ENCODE peak calls at places on chromosome 3, in four cellular contexts. U, D, Q and H are unnamed samples.
A peak's percentile ranks its signal among the peaks of the same experiment; 100 is the strongest.

GRCh38 chr3:53776494-53777101 is 69.6 kb downstream of the CHDH start:
- DNase-seq in D (no peak), U (no peak), Q (no peak), H (no peak)

GRCh38 chr3:196202516-196202970 is 8.7 kb downstream of the ZDHHC19 start:
- DNase-seq in U (no peak), D (no peak), Q (peak; percentile 63), H (peak; percentile 33)

GRCh38 chr3:113234028-113234427 is 22.7 kb downstream of the BOC start:
- DNase-seq in U (no peak), D (no peak), Q (no peak), H (no peak)

GRCh38 chr3:64437126-64437525 is 211.9 kb upstream of the PRICKLE2 start:
- DNase-seq in D (no peak), Q (no peak), U (no peak), H (no peak)

GRCh38 chr3:187507266-187507665 is 139.1 kb downstream of the RTP4 start:
- DNase-seq in U (no peak), D (no peak), Q (no peak), H (no peak)

GRCh38 chr3:71254251-71254650 is 329.3 kb downstream of the FOXP1 start:
- DNase-seq in Q (no peak), U (no peak), D (no peak), H (no peak)

GRCh38 chr3:192817053-192817452 is 89.7 kb upstream of the FGF12 start:
- DNase-seq in U (no peak), D (no peak), Q (no peak), H (no peak)

GRCh38 chr3:124107074-124107473 is 115.2 kb upstream of the ROPN1 start:
- DNase-seq in D (no peak), Q (no peak), U (no peak), H (no peak)

GRCh38 chr3:48042071-48042760 is 26.0 kb upstream of the MAP4 start:
- DNase-seq in U (no peak), Q (no peak), D (no peak), H (no peak)

GRCh38 chr3:57335273-57335938 is 42.9 kb upstream of the ASB14 start:
- DNase-seq in U (no peak), Q (no peak), D (no peak), H (no peak)

GRCh38 chr3:64019271-64019670 is 4.0 kb downstream of the PSMD6 start:
- DNase-seq in U (no peak), Q (no peak), D (no peak), H (no peak)

DNA sequence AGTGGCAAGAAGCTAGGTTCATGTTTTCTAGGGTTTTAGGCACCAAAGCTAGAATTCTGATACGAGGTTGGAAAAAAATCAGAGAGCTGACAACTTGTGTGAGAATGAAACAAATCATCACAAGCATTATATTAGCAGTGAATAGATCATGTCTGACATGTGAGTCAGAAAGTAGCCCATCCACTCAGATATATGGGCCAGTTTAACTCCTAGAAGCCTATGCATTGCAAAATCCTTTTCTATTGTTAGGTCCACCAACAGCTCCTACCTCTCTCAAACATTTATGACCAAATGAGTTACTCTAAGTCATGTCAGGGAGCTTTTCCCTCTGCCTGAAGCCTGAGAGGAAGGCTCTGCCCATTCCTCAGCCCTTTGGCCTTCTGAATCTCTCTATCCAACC is 44.0 kb downstream of the KBTBD12 start:
- DNase-seq in D (no peak), Q (no peak), U (no peak), H (no peak)
- H3K4me1 ChIP-seq in D (peaks cover 7% of the 10 kb centered on the region), Q (peaks cover 37% of the 10 kb centered on the region), U (no peaks in the 10 kb centered on the region), H (no peaks in the 10 kb centered on the region)

GRCh38 chr3:18440053-18440768 is 15.1 kb upstream of the SATB1 start:
- DNase-seq in U (no peak), Q (no peak), D (no peak), H (no peak)
- H3K4me1 ChIP-seq in U (peaks cover 36% of the 10 kb centered on the region), Q (peaks cover 5% of the 10 kb centered on the region), D (peaks cover 6% of the 10 kb centered on the region), H (no peaks in the 10 kb centered on the region)

GRCh38 chr3:134356411-134357040 is 17.7 kb downstream of the AMOTL2 start:
- DNase-seq in U (no peak), Q (peak; percentile 22), D (no peak), H (peak; percentile 10)

GRCh38 chr3:134354612-134355275 is 19.5 kb downstream of the AMOTL2 start:
- DNase-seq in D (no peak), Q (peak; percentile 27), U (no peak), H (no peak)

GRCh38 chr3:134353831-134354611 is 20.2 kb downstream of the AMOTL2 start:
- DNase-seq in U (no peak), D (no peak), Q (peak; percentile 46), H (no peak)

GRCh38 chr3:134357261-134357913 is 16.9 kb downstream of the AMOTL2 start:
- DNase-seq in Q (peak; percentile 35), U (no peak), D (no peak), H (no peak)

DNA sequence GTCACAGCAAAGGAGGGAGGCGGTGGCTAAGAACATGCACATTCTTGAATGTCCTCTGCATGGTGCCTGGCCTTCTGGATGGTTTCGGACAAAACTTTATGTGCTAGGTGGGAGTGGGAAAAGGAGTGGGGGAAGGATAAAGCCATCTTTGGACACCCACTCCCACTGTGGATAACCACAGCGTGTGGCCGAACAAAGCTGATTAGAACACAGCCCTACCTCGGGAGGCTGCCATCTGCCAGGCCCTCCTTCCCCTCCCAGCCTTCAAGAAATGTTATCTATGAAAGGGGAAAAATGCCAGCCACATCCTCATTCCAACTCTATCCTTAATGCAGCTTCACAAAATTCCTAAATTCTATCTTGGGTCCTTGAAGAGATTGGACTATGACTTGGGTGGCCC is 18.8 kb downstream of the AMOTL2 start:
- DNase-seq in Q (peak; percentile 32), D (no peak), U (no peak), H (no peak)
- H3K4me1 ChIP-seq in Q (peaks cover 93% of the 10 kb centered on the region), D (peaks cover 52% of the 10 kb centered on the region), U (no peaks in the 10 kb centered on the region), H (peaks cover 82% of the 10 kb centered on the region)

GRCh38 chr3:52277071-52277964 is 1.1 kb downstream of the WDR82 start:
- DNase-seq in U (peak; percentile 72), D (no peak), Q (peak; percentile 91), H (peak; percentile 60)

GRCh38 chr3:52277972-52278509 is 408 bp downstream of the WDR82 start:
- DNase-seq in Q (peak; percentile 86), D (no peak), U (peak; percentile 71), H (no peak)

GRCh38 chr3:52280046-52280445 is 1.6 kb upstream of the WDR82 start:
- DNase-seq in D (no peak), U (no peak), Q (no peak), H (no peak)

GRCh38 chr3:52281980-52282801 is 3.7 kb upstream of the WDR82 start:
- DNase-seq in Q (no peak), U (peak; percentile 74), D (no peak), H (no peak)

GRCh38 chr3:52278510-52279069 is at the start of gene WDR82:
- DNase-seq in D (peak; percentile 89), Q (peak; percentile 99), U (peak; percentile 96), H (peak; percentile 96)
- H3K4me1 ChIP-seq in D (peaks cover 31% of the 10 kb centered on the region), Q (peaks cover 50% of the 10 kb centered on the region), U (peaks cover 49% of the 10 kb centered on the region), H (peaks cover 27% of the 10 kb centered on the region)

GRCh38 chr3:133237380-133237779 is 162.5 kb upstream of the BFSP2 start:
- DNase-seq in Q (no peak), D (no peak), U (no peak), H (no peak)
- H3K4me1 ChIP-seq in Q (no peaks in the 10 kb centered on the region), D (no peaks in the 10 kb centered on the region), U (no peaks in the 10 kb centered on the region), H (no peaks in the 10 kb centered on the region)